ENCODE peak calls at places on chromosomes 12 and 14, in nine cellular contexts. O is substantia nigra; Z is skeletal muscle cell; S is activated naive CD4-positive, alpha-beta T cell treated with anti-CD3 and anti-CD28 coated beads, Interleukin-2, amount 50 U/mL, for 16 hours; Y is HT-29; A is right cardiac atrium; D is uterus; V is foreskin fibroblast; N is RPMI8226. R is an unnamed sample.

GRCh38 chr14:52922656-52923055 is 28.2 kb downstream of the FERMT2 start:
- DNase-seq in Y (no peak), Z (no peak), N (no peak), A (no peak), O (no peak), V (peak), S (no peak), D (no peak), R (no peak)

GRCh38 chr12:120539303-120539702 is 5.1 kb downstream of the RNF10 start:
- DNase-seq in D (no peak), S (no peak), Z (no peak), V (peak), Y (peak), N (peak), A (no peak), O (no peak), R (no peak)

GRCh38 chr14:100019156-100019882 is 45.9 kb upstream of the EVL start:
- DNase-seq in V (no peak), A (no peak), O (peak), Y (no peak), Z (no peak), D (no peak), S (no peak), N (no peak), R (no peak)

GRCh38 chr12:106127289-106128126 is 11.2 kb downstream of the NUAK1 start:
- DNase-seq in D (no peak), Z (no peak), V (peak), O (no peak), A (no peak), Y (no peak), N (no peak), S (no peak), R (no peak)

GRCh38 chr14:70698288-70698687 is 56.6 kb downstream of the TTC9 start:
- DNase-seq in A (peak), N (no peak), O (no peak), S (no peak), Z (no peak), Y (peak), V (peak), D (no peak), R (no peak)

GRCh38 chr14:56092761-56093160 is 25.4 kb upstream of the PELI2 start:
- DNase-seq in O (no peak), A (no peak), V (peak), N (no peak), Y (no peak), S (no peak), D (no peak), Z (no peak), R (no peak)

GRCh38 chr12:133038310-133038709 is 1.0 kb downstream of the ZNF84 start:
- DNase-seq in Y (no peak), D (no peak), O (no peak), V (no peak), A (no peak), S (no peak), Z (no peak), N (no peak), R (no peak)

GRCh38 chr12:109432431-109432830 is 44.7 kb downstream of the KCTD10 start:
- DNase-seq in Z (no peak), O (no peak), Y (no peak), D (no peak), S (no peak), A (no peak), V (no peak), N (no peak), R (no peak)

GRCh38 chr14:65637780-65638179 is 225.2 kb downstream of the FUT8 start:
- DNase-seq in D (peak), O (no peak), V (no peak), N (no peak), Z (no peak), S (no peak), Y (no peak), A (no peak), R (no peak)

GRCh38 chr14:55373784-55374725 is 37.6 kb downstream of the ATG14 start:
- DNase-seq in O (no peak), S (no peak), V (peak), N (no peak), D (no peak), Y (no peak), Z (no peak), A (no peak), R (no peak)

GRCh38 chr12:72547593-72547992 is 275.4 kb downstream of the TRHDE start:
- DNase-seq in O (no peak), V (peak), S (no peak), A (no peak), Y (no peak), D (no peak), N (no peak), Z (peak), R (no peak)

GRCh38 chr12:107317751-107318553 is 224.6 kb upstream of the CRY1 start:
- DNase-seq in O (peak), S (peak), D (no peak), A (peak), V (peak), Z (peak), N (peak), Y (peak), R (no peak)

GRCh38 chr14:64117671-64118402 is 176.3 kb downstream of the ESR2 start:
- DNase-seq in Y (no peak), N (no peak), A (peak), D (no peak), S (no peak), V (peak), Z (peak), O (no peak), R (no peak)

GRCh38 chr12:92573104-92573503 is 129.7 kb upstream of the PLEKHG7 start:
- DNase-seq in S (no peak), D (no peak), O (no peak), V (no peak), Y (peak), N (no peak), Z (no peak), A (no peak), R (no peak)

GRCh38 chr12:120630139-120630895 is 10.1 kb upstream of the CABP1 start:
- DNase-seq in D (no peak), Z (no peak), O (peak), N (no peak), A (no peak), Y (no peak), V (no peak), S (no peak), R (no peak)

GRCh38 chr12:2682301-2683282 is 112.2 kb upstream of the FKBP4 start:
- DNase-seq in A (no peak), S (peak), O (no peak), Z (peak), Y (peak), N (peak), D (no peak), V (peak), R (peak)

GRCh38 chr14:93430889-93431670 is at the start of gene UNC79:
- DNase-seq in V (peak), A (no peak), N (no peak), Z (no peak), S (no peak), D (no peak), O (peak), Y (no peak), R (no peak)

GRCh38 chr14:93249128-93249831 is 42.2 kb downstream of the UBR7 start:
- DNase-seq in D (no peak), V (no peak), Y (no peak), Z (no peak), O (no peak), S (no peak), A (no peak), N (peak), R (no peak)

GRCh38 chr14:83548061-83548839 is 1981.7 kb upstream of the FLRT2 start:
- DNase-seq in V (peak), D (no peak), A (no peak), N (no peak), Y (no peak), O (no peak), Z (no peak), S (no peak), R (no peak)

GRCh38 chr12:113231275-113232231 is 10.3 kb downstream of the TPCN1 start:
- DNase-seq in O (no peak), Y (no peak), V (no peak), A (no peak), D (no peak), N (no peak), Z (no peak), S (no peak), R (no peak)

GRCh38 chr12:57214398-57214781 is 2.2 kb upstream of the NXPH4 start:
- DNase-seq in N (peak), S (peak), Y (peak), A (peak), V (peak), Z (no peak), O (no peak), D (peak), R (no peak)

GRCh38 chr14:91245029-91245428 is 525 bp upstream of the GPR68 start:
- DNase-seq in Y (no peak), A (no peak), V (no peak), O (no peak), N (no peak), S (peak), Z (no peak), D (no peak), R (no peak)

GRCh38 chr14:62162998-62163589 is 400.9 kb downstream of the SNAPC1 start:
- DNase-seq in S (no peak), Y (peak), A (no peak), V (peak), N (peak), D (no peak), O (no peak), Z (no peak), R (no peak)

GRCh38 chr14:69715725-69716482 is 51.0 kb upstream of the SRSF5 start:
- DNase-seq in Y (peak), D (peak), S (no peak), V (peak), Z (peak), O (peak), N (no peak), A (peak), R (no peak)

GRCh38 chr14:35303149-35303548 is 11.0 kb downstream of the PSMA6 start:
- DNase-seq in D (no peak), A (no peak), Z (no peak), O (no peak), V (no peak), S (no peak), N (no peak), Y (no peak), R (no peak)

GRCh38 chr12:95204141-95204866 is 13.0 kb downstream of the FGD6 start:
- DNase-seq in N (no peak), V (peak), D (peak), O (no peak), S (no peak), Z (peak), Y (peak), A (peak), R (no peak)

GRCh38 chr12:48969847-48970701 is 1.5 kb downstream of the WNT10B start:
- DNase-seq in Z (no peak), D (no peak), O (no peak), S (peak), Y (no peak), N (no peak), V (peak), A (no peak), R (no peak)

GRCh38 chr12:84305144-84305543 is 607.5 kb downstream of the SLC6A15 start:
- DNase-seq in V (peak), D (no peak), A (no peak), N (no peak), S (no peak), Z (no peak), O (no peak), Y (no peak), R (no peak)

GRCh38 chr12:111067498-111067897 is 147.1 kb upstream of the MYL2 start:
- DNase-seq in Y (no peak), Z (no peak), V (no peak), N (no peak), O (no peak), A (no peak), S (no peak), D (no peak), R (no peak)

GRCh38 chr14:49218436-49219092 is 367.6 kb downstream of the RPS29 start:
- DNase-seq in S (no peak), O (no peak), A (no peak), Z (peak), Y (no peak), V (no peak), N (no peak), D (no peak), R (no peak)

GRCh38 chr12:69698054-69698453 is 1.0 kb downstream of the BEST3 start:
- DNase-seq in S (no peak), Z (no peak), N (no peak), A (no peak), O (no peak), D (no peak), V (no peak), Y (no peak), R (no peak)

GRCh38 chr12:72747460-72747859 is 475.3 kb downstream of the TRHDE start:
- DNase-seq in V (peak), N (no peak), D (no peak), O (no peak), A (no peak), S (no peak), Z (no peak), Y (no peak), R (no peak)

GRCh38 chr14:99175331-99176155 is 96.5 kb downstream of the BCL11B start:
- DNase-seq in S (no peak), A (no peak), V (no peak), Y (no peak), O (no peak), N (no peak), Z (no peak), D (no peak), R (peak)

GRCh38 chr12:120468846-120469449 is 600 bp downstream of the SRSF9 start:
- DNase-seq in O (no peak), V (peak), N (no peak), Y (no peak), D (peak), Z (no peak), A (peak), S (peak), R (no peak)

GRCh38 chr12:7588703-7589329 is 76.9 kb downstream of the APOBEC1 start:
- DNase-seq in Z (peak), N (peak), O (no peak), Y (peak), V (peak), S (peak), A (no peak), D (peak), R (no peak)

GRCh38 chr12:22687677-22688076 is 62.7 kb downstream of the ETNK1 start:
- DNase-seq in Y (no peak), O (no peak), N (no peak), D (no peak), S (no peak), V (peak), A (no peak), Z (no peak), R (no peak)

GRCh38 chr12:113136128-113136989 is 798 bp upstream of the RASAL1 start:
- DNase-seq in D (no peak), N (peak), S (peak), O (peak), V (no peak), A (no peak), Y (no peak), Z (no peak), R (no peak)